ENCODE peak calls at places on chromosomes 16 and 17, in eight cellular contexts. J is transverse colon, G is sigmoid colon, C is upper lobe of left lung, W is breast epithelium, L is suprapubic skin, K is HCT116, T is vagina. H is an unnamed sample.

GRCh38 chr17:43316522-43317142 is 82.2 kb upstream of the ARL4D start:
- DNase-seq in T (no peak), L (no peak), K (no peak), J (no peak), W (no peak), G (no peak), C (no peak), H (no peak)

GRCh38 chr16:31010539-31010938 is at the start of gene STX1B:
- DNase-seq in W (no peak), J (peak), T (no peak), K (no peak), C (no peak), G (no peak), L (no peak), H (no peak)

GRCh38 chr16:4298761-4299522 is 16.9 kb upstream of the GLIS2 start:
- DNase-seq in G (peak), L (peak), W (peak), K (peak), C (peak), J (peak), T (no peak), H (peak)

GRCh38 chr17:13508916-13509315 is 92.8 kb downstream of the HS3ST3A1 start:
- DNase-seq in C (no peak), T (no peak), G (no peak), K (no peak), L (no peak), W (no peak), J (no peak), H (no peak)

GRCh38 chr16:28317040-28317880 is 24.9 kb downstream of the SBK1 start:
- DNase-seq in W (no peak), C (peak), K (peak), G (no peak), T (no peak), L (no peak), J (peak), H (peak)

GRCh38 chr17:76792348-76792747 is 54.4 kb downstream of the MFSD11 start:
- DNase-seq in T (no peak), G (no peak), C (no peak), K (no peak), J (no peak), W (no peak), L (no peak), H (no peak)

GRCh38 chr17:2708585-2709172 is 2.9 kb downstream of the CLUH start:
- DNase-seq in L (no peak), T (no peak), W (no peak), K (no peak), C (no peak), J (no peak), G (no peak), H (no peak)

GRCh38 chr17:3894927-3895343 is 2.1 kb upstream of the CAMKK1 start:
- DNase-seq in L (no peak), T (no peak), C (peak), K (no peak), G (no peak), W (peak), J (peak), H (peak)

GRCh38 chr17:4586043-4586442 is 1.7 kb downstream of the SMTNL2 start:
- DNase-seq in G (peak), J (no peak), K (no peak), W (no peak), T (no peak), L (no peak), C (no peak), H (no peak)

DNA sequence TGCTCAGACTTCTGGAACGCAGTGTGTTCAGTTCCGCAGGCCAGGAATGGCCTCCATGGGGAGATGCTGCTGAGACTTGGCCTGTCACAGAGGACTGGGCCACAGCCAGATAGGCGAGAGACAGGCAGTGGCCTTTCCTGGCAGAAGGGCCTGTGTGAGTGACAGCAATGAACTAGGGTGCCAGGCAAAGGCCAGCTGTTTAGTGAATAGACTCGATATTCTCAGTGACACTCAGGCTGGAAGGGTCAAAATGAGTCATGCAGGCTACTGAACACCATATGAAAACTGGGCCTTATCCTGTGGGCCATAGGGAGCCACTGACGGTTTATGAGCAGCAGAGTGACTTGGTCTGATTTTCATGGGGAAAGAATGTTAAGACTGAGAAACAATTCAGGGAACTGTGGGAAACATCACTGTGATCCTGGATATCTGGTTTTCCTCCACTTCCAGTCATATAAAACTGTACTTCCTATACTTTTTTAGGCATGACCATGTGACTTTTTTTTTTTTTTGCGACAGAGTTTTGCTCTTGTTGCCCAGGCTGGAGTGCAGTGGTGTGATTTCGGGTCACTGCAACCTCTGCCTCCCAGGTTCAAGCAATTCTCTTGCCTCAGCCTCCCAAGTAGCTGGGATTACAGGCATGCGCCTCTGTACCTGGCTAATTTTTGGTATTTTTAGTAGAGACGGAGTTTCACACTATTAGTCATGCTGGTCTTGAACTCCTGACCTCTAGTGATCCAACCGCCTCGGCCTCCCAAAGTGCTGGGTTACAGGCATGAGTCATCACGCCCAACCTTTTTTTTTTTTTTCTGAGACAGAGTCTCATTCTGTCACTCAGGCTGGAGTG is 5.2 kb upstream of the NUBP1 start:
- DNase-seq in T (peak), K (peak), C (peak), L (no peak), G (peak), W (no peak), J (peak), H (peak)
- TF ChIP-seq POLR2AphosphoS5 in T (peak), K (peak), C (peak), L (no peak), G (peak), W (peak), J (no peak), H (peak)

DNA sequence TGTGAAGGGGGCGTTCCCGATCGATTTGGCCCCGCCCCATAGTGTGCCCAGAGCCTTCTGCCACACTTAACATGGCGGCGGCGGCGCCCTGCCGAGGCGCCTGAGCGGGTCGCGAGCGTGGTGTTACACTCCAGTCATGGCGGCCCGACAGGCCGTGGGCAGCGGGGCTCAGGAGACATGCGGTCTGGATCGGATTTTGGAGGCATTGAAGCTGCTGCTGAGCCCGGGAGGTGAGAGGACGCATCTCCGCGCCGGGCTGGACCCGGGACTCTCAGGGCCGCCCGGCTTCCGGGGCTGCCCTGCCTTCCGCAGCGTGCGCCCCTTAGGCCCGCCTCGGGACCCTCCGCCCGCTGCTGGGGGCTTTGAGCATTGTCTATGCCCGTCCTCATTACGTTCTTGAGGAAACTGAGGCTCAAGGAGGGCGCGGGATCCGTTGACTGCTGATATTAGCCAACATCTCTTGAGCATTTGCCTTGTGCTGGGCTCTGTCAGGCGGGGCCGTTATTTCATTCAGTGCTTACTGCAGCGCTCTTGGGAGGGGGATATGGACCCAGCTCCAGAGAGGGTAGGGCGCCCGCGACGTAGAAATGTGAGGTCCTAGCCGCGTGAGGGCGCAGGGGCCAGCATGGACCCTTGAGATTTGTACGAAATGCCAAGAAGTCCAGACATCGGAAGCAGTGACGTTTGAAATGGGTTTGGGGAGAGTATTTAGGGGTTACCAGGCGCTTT is at the start of gene TANGO6:
- DNase-seq in K (peak), L (peak), G (peak), C (peak), T (no peak), W (peak), J (peak), H (peak)
- TF ChIP-seq POLR2A in K (peak), L (no peak), G (peak), C (peak), T (no peak), W (peak), J (peak), H (no peak)

GRCh38 chr16:69188716-69189115 is 1.8 kb downstream of the SNTB2 start:
- DNase-seq in K (no peak), W (no peak), L (no peak), C (no peak), G (peak), J (no peak), T (no peak), H (no peak)
- TF ChIP-seq POLR2AphosphoS5 in K (no peak), W (no peak), L (no peak), C (no peak), G (no peak), J (no peak), T (no peak), H (peak)

GRCh38 chr17:15409721-15410247 is 57.6 kb downstream of the CDRT4 start:
- DNase-seq in C (no peak), T (no peak), J (peak), W (no peak), K (no peak), G (peak), L (no peak), H (no peak)
- TF ChIP-seq POLR2A in C (no peak), T (peak), J (peak), W (peak), K (no peak), G (no peak), L (no peak), H (no peak)

GRCh38 chr17:44363613-44364159 is at the start of gene FAM171A2:
- DNase-seq in C (peak), G (no peak), W (no peak), J (peak), T (no peak), K (no peak), L (peak), H (peak)
- TF ChIP-seq POLR2AphosphoS5 in C (no peak), G (no peak), W (no peak), J (no peak), T (no peak), K (peak), L (no peak), H (peak)